ENCODE peak calls at places on chromosome 9, in four cellular contexts. One of them, this sample, is unnamed.

GRCh38 chr9:134206317-134207300 is 42.2 kb upstream of the RNU6ATAC start:
- DNase-seq in AG10803: no peak
- DNase-seq in Peyer's patch: no peak
- DNase-seq in fibroblast of mammary gland: no peak
- DNase-seq in this sample: no peak

GRCh38 chr9:38319496-38320173 is 72.9 kb upstream of the ALDH1B1 start:
- DNase-seq in AG10803: no peak
- DNase-seq in Peyer's patch: no peak
- DNase-seq in fibroblast of mammary gland: no peak
- DNase-seq in this sample: no peak

GRCh38 chr9:133238272-133238850 is 29.3 kb upstream of the OBP2B start:
- DNase-seq in AG10803: peak
- DNase-seq in Peyer's patch: peak
- DNase-seq in fibroblast of mammary gland: peak
- DNase-seq in this sample: no peak

GRCh38 chr9:33687779-33688178 is 107.6 kb upstream of the PRSS3 start:
- DNase-seq in AG10803: no peak
- DNase-seq in Peyer's patch: no peak
- DNase-seq in fibroblast of mammary gland: no peak
- DNase-seq in this sample: no peak

GRCh38 chr9:112751059-112751795 is 667 bp downstream of the SNX30 start:
- DNase-seq in AG10803: peak
- DNase-seq in Peyer's patch: peak
- DNase-seq in fibroblast of mammary gland: peak
- DNase-seq in this sample: peak

GRCh38 chr9:16103613-16104012 is 550.8 kb downstream of the CCDC171 start:
- DNase-seq in AG10803: no peak
- DNase-seq in Peyer's patch: no peak
- DNase-seq in fibroblast of mammary gland: peak
- DNase-seq in this sample: no peak

GRCh38 chr9:116103976-116104820 is 49.4 kb upstream of the PAPPA start:
- DNase-seq in AG10803: peak
- DNase-seq in Peyer's patch: no peak
- DNase-seq in fibroblast of mammary gland: peak
- DNase-seq in this sample: no peak

GRCh38 chr9:97848237-97848581 is 4.8 kb upstream of the FOXE1 start:
- DNase-seq in AG10803: no peak
- DNase-seq in Peyer's patch: no peak
- DNase-seq in fibroblast of mammary gland: no peak
- DNase-seq in this sample: no peak

GRCh38 chr9:112180387-112180881 is 5.3 kb upstream of the SUSD1 start:
- DNase-seq in AG10803: peak
- DNase-seq in Peyer's patch: no peak
- DNase-seq in fibroblast of mammary gland: no peak
- DNase-seq in this sample: no peak

GRCh38 chr9:87796232-87796631 is 70.3 kb downstream of the CTSL start:
- DNase-seq in AG10803: no peak
- DNase-seq in Peyer's patch: no peak
- DNase-seq in fibroblast of mammary gland: no peak
- DNase-seq in this sample: no peak

GRCh38 chr9:70902171-70902570 is 219.2 kb downstream of the TRPM3 start:
- DNase-seq in AG10803: no peak
- DNase-seq in Peyer's patch: no peak
- DNase-seq in fibroblast of mammary gland: peak
- DNase-seq in this sample: no peak

GRCh38 chr9:28293691-28294090 is 720.4 kb upstream of the C9orf72 start:
- DNase-seq in AG10803: no peak
- DNase-seq in Peyer's patch: no peak
- DNase-seq in fibroblast of mammary gland: no peak
- DNase-seq in this sample: no peak

GRCh38 chr9:7963026-7963425 is 163.4 kb upstream of the DMAC1 start:
- DNase-seq in AG10803: no peak
- DNase-seq in Peyer's patch: no peak
- DNase-seq in fibroblast of mammary gland: peak
- DNase-seq in this sample: no peak

GRCh38 chr9:4375424-4376195 is 75.7 kb upstream of the GLIS3 start:
- DNase-seq in AG10803: peak
- DNase-seq in Peyer's patch: no peak
- DNase-seq in fibroblast of mammary gland: peak
- DNase-seq in this sample: no peak

GRCh38 chr9:5278486-5278885 is 26.0 kb downstream of the RLN2 start:
- DNase-seq in AG10803: no peak
- DNase-seq in Peyer's patch: no peak
- DNase-seq in fibroblast of mammary gland: no peak
- DNase-seq in this sample: no peak

GRCh38 chr9:131732061-131732526 is 7.8 kb downstream of the RAPGEF1 start:
- DNase-seq in AG10803: peak
- DNase-seq in Peyer's patch: no peak
- DNase-seq in fibroblast of mammary gland: peak
- DNase-seq in this sample: no peak

GRCh38 chr9:131589124-131589711 is 43.9 kb downstream of the PRRT1B start:
- DNase-seq in AG10803: no peak
- DNase-seq in Peyer's patch: no peak
- DNase-seq in fibroblast of mammary gland: no peak
- DNase-seq in this sample: no peak

GRCh38 chr9:69600314-69601047 is 71.7 kb downstream of the APBA1 start:
- DNase-seq in AG10803: no peak
- DNase-seq in Peyer's patch: no peak
- DNase-seq in fibroblast of mammary gland: no peak
- DNase-seq in this sample: no peak

GRCh38 chr9:96107436-96107835 is 194.5 kb downstream of the HSD17B3 start:
- DNase-seq in AG10803: no peak
- DNase-seq in Peyer's patch: no peak
- DNase-seq in fibroblast of mammary gland: no peak
- DNase-seq in this sample: no peak

GRCh38 chr9:95188459-95188858 is 129.1 kb downstream of the FANCC start:
- DNase-seq in AG10803: no peak
- DNase-seq in Peyer's patch: no peak
- DNase-seq in fibroblast of mammary gland: no peak
- DNase-seq in this sample: no peak

GRCh38 chr9:16203735-16204573 is 651.1 kb downstream of the CCDC171 start:
- DNase-seq in AG10803: no peak
- DNase-seq in Peyer's patch: no peak
- DNase-seq in fibroblast of mammary gland: no peak
- DNase-seq in this sample: no peak

GRCh38 chr9:118612201-118612600 is 757.0 kb downstream of the BRINP1 start:
- DNase-seq in AG10803: no peak
- DNase-seq in Peyer's patch: no peak
- DNase-seq in fibroblast of mammary gland: no peak
- DNase-seq in this sample: no peak

GRCh38 chr9:114681594-114682332 is at the start of gene TEX48:
- DNase-seq in AG10803: peak
- DNase-seq in Peyer's patch: peak
- DNase-seq in fibroblast of mammary gland: peak
- DNase-seq in this sample: no peak

GRCh38 chr9:27528278-27528885 is 1.2 kb downstream of the MOB3B start:
- DNase-seq in AG10803: peak
- DNase-seq in Peyer's patch: peak
- DNase-seq in fibroblast of mammary gland: peak
- DNase-seq in this sample: no peak

GRCh38 chr9:98215821-98216220 is 23.4 kb upstream of the CORO2A start:
- DNase-seq in AG10803: peak
- DNase-seq in Peyer's patch: no peak
- DNase-seq in fibroblast of mammary gland: no peak
- DNase-seq in this sample: no peak

GRCh38 chr9:128215491-128216404 is 12.6 kb downstream of the DNM1 start:
- DNase-seq in AG10803: peak
- DNase-seq in Peyer's patch: no peak
- DNase-seq in fibroblast of mammary gland: peak
- DNase-seq in this sample: no peak

GRCh38 chr9:36346578-36346977 is 53.5 kb downstream of the RNF38 start:
- DNase-seq in AG10803: no peak
- DNase-seq in Peyer's patch: no peak
- DNase-seq in fibroblast of mammary gland: no peak
- DNase-seq in this sample: no peak

GRCh38 chr9:121206516-121207370 is 5.1 kb upstream of the RAB14 start:
- DNase-seq in AG10803: peak
- DNase-seq in Peyer's patch: no peak
- DNase-seq in fibroblast of mammary gland: peak
- DNase-seq in this sample: no peak

GRCh38 chr9:117149996-117150395 is 264.9 kb downstream of the ASTN2 start:
- DNase-seq in AG10803: no peak
- DNase-seq in Peyer's patch: no peak
- DNase-seq in fibroblast of mammary gland: no peak
- DNase-seq in this sample: no peak

GRCh38 chr9:27787941-27788340 is 214.7 kb upstream of the C9orf72 start:
- DNase-seq in AG10803: no peak
- DNase-seq in Peyer's patch: no peak
- DNase-seq in fibroblast of mammary gland: no peak
- DNase-seq in this sample: no peak

GRCh38 chr9:133708770-133709611 is 29.2 kb downstream of the SARDH start:
- DNase-seq in AG10803: no peak
- DNase-seq in Peyer's patch: peak
- DNase-seq in fibroblast of mammary gland: no peak
- DNase-seq in this sample: no peak

GRCh38 chr9:126872516-126872915 is 12.1 kb downstream of the ZBTB34 start:
- DNase-seq in AG10803: no peak
- DNase-seq in Peyer's patch: no peak
- DNase-seq in fibroblast of mammary gland: no peak
- DNase-seq in this sample: no peak

GRCh38 chr9:95989304-95989703 is 113.8 kb downstream of the ERCC6L2 start:
- DNase-seq in AG10803: peak
- DNase-seq in Peyer's patch: no peak
- DNase-seq in fibroblast of mammary gland: peak
- DNase-seq in this sample: no peak

GRCh38 chr9:123250504-123250903 is 17.9 kb downstream of the STRBP start:
- DNase-seq in AG10803: peak
- DNase-seq in Peyer's patch: no peak
- DNase-seq in fibroblast of mammary gland: peak
- DNase-seq in this sample: no peak

GRCh38 chr9:110356639-110357038 is 19.0 kb upstream of the TXNDC8 start:
- DNase-seq in AG10803: no peak
- DNase-seq in Peyer's patch: no peak
- DNase-seq in fibroblast of mammary gland: no peak
- DNase-seq in this sample: no peak

GRCh38 chr9:110346325-110346724 is 8.7 kb upstream of the TXNDC8 start:
- DNase-seq in AG10803: no peak
- DNase-seq in Peyer's patch: no peak
- DNase-seq in fibroblast of mammary gland: no peak
- DNase-seq in this sample: no peak

GRCh38 chr9:110351009-110351467 is 13.4 kb upstream of the TXNDC8 start:
- DNase-seq in AG10803: peak
- DNase-seq in Peyer's patch: no peak
- DNase-seq in fibroblast of mammary gland: peak
- DNase-seq in this sample: no peak
- TF ChIP-seq CTCF in AG10803: no peak
- TF ChIP-seq CTCF in Peyer's patch: no peak
- TF ChIP-seq CTCF in fibroblast of mammary gland: no peak
- TF ChIP-seq CTCF in this sample: no peak

GRCh38 chr9:129675656-129676055 is 10.2 kb downstream of the PRRX2 start:
- DNase-seq in AG10803: no peak
- DNase-seq in Peyer's patch: no peak
- DNase-seq in fibroblast of mammary gland: no peak
- DNase-seq in this sample: no peak

GRCh38 chr9:129678844-129679243 is 13.4 kb downstream of the PRRX2 start:
- DNase-seq in AG10803: no peak
- DNase-seq in Peyer's patch: no peak
- DNase-seq in fibroblast of mammary gland: no peak
- DNase-seq in this sample: no peak

GRCh38 chr9:129676287-129676686 is 10.8 kb downstream of the PRRX2 start:
- DNase-seq in AG10803: no peak
- DNase-seq in Peyer's patch: no peak
- DNase-seq in fibroblast of mammary gland: no peak
- DNase-seq in this sample: no peak

GRCh38 chr9:129677456-129677855 is 12.0 kb downstream of the PRRX2 start:
- DNase-seq in AG10803: peak
- DNase-seq in Peyer's patch: no peak
- DNase-seq in fibroblast of mammary gland: no peak
- DNase-seq in this sample: no peak

GRCh38 chr9:129676970-129677369 is 11.5 kb downstream of the PRRX2 start:
- DNase-seq in AG10803: peak
- DNase-seq in Peyer's patch: no peak
- DNase-seq in fibroblast of mammary gland: peak
- DNase-seq in this sample: peak
- TF ChIP-seq CTCF in AG10803: peak
- TF ChIP-seq CTCF in Peyer's patch: no peak
- TF ChIP-seq CTCF in fibroblast of mammary gland: no peak
- TF ChIP-seq CTCF in this sample: peak

DNA sequence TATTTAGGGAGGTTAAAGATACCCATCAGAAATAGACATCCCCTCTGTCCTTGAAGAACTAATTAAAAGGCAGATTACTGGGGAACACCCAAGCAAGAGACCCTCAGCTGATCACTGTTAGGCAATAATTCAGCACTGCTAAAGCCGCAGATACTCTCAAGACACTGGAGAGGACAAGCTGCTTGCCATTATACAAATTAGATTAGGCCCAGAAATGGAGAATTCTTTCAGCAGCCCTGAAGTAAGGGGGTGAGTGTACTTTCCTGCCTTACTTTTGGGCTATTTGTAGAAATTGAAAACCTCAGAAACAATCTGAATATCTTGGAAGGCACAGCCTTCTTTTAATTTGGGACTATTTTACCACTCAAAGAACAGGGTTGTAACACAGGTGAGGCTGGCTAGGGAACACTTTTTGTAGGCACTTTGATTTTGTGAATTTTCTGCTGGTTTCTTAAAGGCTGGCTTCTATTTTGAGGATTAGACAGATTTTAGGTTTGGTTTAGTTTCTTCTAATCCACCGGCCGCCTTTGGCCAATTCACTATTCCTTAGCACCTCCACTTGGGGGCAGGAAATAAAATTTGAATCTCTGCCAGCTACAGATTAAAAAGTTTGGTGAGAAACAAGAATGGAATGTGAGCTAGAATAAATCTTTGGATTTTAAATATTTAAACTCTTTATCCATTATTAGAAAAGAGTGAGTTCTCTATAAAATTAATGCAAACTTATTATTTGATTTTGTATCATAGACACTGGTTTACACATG is 106.0 kb downstream of the SMARCA2 start:
- DNase-seq in AG10803: peak
- DNase-seq in Peyer's patch: no peak
- DNase-seq in fibroblast of mammary gland: peak
- DNase-seq in this sample: no peak
- TF ChIP-seq CTCF in AG10803: peak
- TF ChIP-seq CTCF in Peyer's patch: no peak
- TF ChIP-seq CTCF in fibroblast of mammary gland: peak
- TF ChIP-seq CTCF in this sample: peak

DNA sequence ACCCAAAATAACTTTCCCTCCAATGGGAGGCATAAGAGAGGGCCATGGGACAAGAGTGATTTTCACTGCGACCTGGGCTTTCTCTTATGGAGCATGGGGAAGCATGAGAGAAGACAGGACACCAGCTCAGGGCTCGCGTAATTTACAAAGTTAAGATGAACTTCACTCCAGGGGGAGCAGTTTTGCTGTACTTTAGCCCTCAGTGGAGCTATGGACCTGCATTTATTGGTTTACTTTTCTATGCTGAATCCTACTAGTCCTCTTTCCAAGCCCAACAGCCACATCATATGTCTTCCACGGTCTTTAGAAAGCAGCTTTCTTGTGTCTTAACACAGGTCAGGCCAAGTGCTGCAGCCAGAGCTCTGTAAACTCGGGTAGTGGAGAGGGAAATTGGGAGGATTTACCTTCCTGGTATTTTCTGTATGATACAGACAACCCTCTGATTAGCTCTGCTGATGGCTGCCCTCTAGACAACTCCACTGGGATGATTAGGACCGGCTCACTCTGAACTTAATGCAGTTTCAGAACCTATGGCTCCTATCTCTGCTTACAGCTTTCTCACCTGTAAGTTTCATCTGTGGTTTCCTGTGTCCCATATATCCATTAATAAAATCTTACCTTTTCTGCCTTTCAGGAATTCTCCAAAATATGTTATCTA is 581.0 kb upstream of the RORB start:
- DNase-seq in AG10803: peak
- DNase-seq in Peyer's patch: no peak
- DNase-seq in fibroblast of mammary gland: peak
- DNase-seq in this sample: no peak
- TF ChIP-seq CTCF in AG10803: peak
- TF ChIP-seq CTCF in Peyer's patch: no peak
- TF ChIP-seq CTCF in fibroblast of mammary gland: peak
- TF ChIP-seq CTCF in this sample: peak

This sample was measured in D721Med.